ENCODE peak calls at places on chromosomes 7 and 10, in seven cellular contexts. A, D, I, C, G, L and X are unnamed samples.

GRCh38 chr7:127935847-127936376 is 95.3 kb downstream of the LRRC4 start:
- DNase-seq in A (no peak), D (no peak), I (no peak), C (no peak), G (no peak), L (no peak), X (no peak)

GRCh38 chr10:91604936-91605534 is 27.8 kb downstream of the PPP1R3C start:
- DNase-seq in A (no peak), D (no peak), I (no peak), C (no peak), G (no peak), L (no peak), X (no peak)

GRCh38 chr7:74294191-74294998 is 5.2 kb downstream of the CLIP2 start:
- DNase-seq in A (no peak), D (no peak), I (peak; percentile 52), C (no peak), G (no peak), L (no peak), X (no peak)

GRCh38 chr7:82234457-82235049 is 209.0 kb downstream of the CACNA2D1 start:
- DNase-seq in A (no peak), D (peak; percentile 20), I (peak; percentile 42), C (no peak), G (no peak), L (no peak), X (no peak)

GRCh38 chr10:11298116-11298515 is 280.4 kb downstream of the CELF2 start:
- DNase-seq in A (no peak), D (peak; percentile 62), I (no peak), C (no peak), G (no peak), L (no peak), X (no peak)

GRCh38 chr7:139231513-139232376 is 708 bp downstream of the UBN2 start:
- DNase-seq in A (peak; percentile 46), D (peak; percentile 54), I (no peak), C (peak; percentile 60), G (peak; percentile 54), L (peak; percentile 52), X (peak; percentile 1)

GRCh38 chr7:65238785-65239184 is 134.9 kb upstream of the ZNF92 start:
- DNase-seq in A (no peak), D (no peak), I (no peak), C (no peak), G (no peak), L (no peak), X (no peak)

GRCh38 chr7:66668112-66668511 is 39.4 kb downstream of the KCTD7 start:
- DNase-seq in A (no peak), D (no peak), I (no peak), C (no peak), G (no peak), L (no peak), X (no peak)

GRCh38 chr7:151736403-151736909 is 140.5 kb downstream of the PRKAG2 start:
- DNase-seq in A (peak; percentile 75), D (peak; percentile 94), I (peak; percentile 56), C (peak; percentile 89), G (no peak), L (no peak), X (no peak)

GRCh38 chr7:83976302-83976701 is 218.3 kb downstream of the SEMA3A start:
- DNase-seq in A (peak; percentile 5), D (peak; percentile 21), I (no peak), C (peak; percentile 11), G (no peak), L (no peak), X (no peak)

GRCh38 chr7:127819975-127820778 is 168.2 kb downstream of the SND1 start:
- DNase-seq in A (no peak), D (peak; percentile 52), I (no peak), C (peak; percentile 12), G (no peak), L (no peak), X (no peak)